ENCODE peak calls at places on chromosome 2, in five cellular contexts. Y is neural progenitor cell, Q is right atrium auricular region, X is heart right ventricle, W is spleen. P is an unnamed sample.

GRCh38 chr2:148979164-148979918 is 59.2 kb upstream of the LYPD6B start:
- DNase-seq in W (no peak), Y (no peak), X (no peak), Q (no peak), P (no peak)

GRCh38 chr2:12381543-12382323 is 335.0 kb upstream of the TRIB2 start:
- DNase-seq in Y (peak), Q (no peak), X (no peak), W (no peak), P (no peak)

GRCh38 chr2:162475661-162476060 is 131.7 kb downstream of the GCA start:
- DNase-seq in Y (peak), Q (no peak), W (no peak), X (no peak), P (no peak)

GRCh38 chr2:16171425-16171920 is 231.1 kb downstream of the MYCN start:
- DNase-seq in W (no peak), Y (no peak), Q (no peak), X (no peak), P (no peak)

GRCh38 chr2:80136338-80136737 is 168.2 kb downstream of the LRRTM1 start:
- DNase-seq in Q (no peak), W (no peak), X (no peak), Y (no peak), P (no peak)

GRCh38 chr2:70360661-70361316 is 58.9 kb upstream of the FAM136A start:
- DNase-seq in Q (no peak), Y (no peak), W (no peak), X (no peak), P (no peak)

GRCh38 chr2:139492301-139492700 is 712.1 kb upstream of the NXPH2 start:
- DNase-seq in Y (no peak), Q (no peak), X (no peak), W (no peak), P (no peak)

GRCh38 chr2:168212866-168213265 is 34.5 kb downstream of the STK39 start:
- DNase-seq in W (no peak), X (no peak), Q (no peak), Y (no peak), P (no peak)

GRCh38 chr2:62029910-62030309 is 124.4 kb downstream of the COMMD1 start:
- DNase-seq in X (no peak), Y (no peak), Q (no peak), W (no peak), P (no peak)

GRCh38 chr2:170314744-170315447 is 136.9 kb downstream of the MYO3B start:
- DNase-seq in Q (no peak), W (no peak), X (no peak), Y (no peak), P (no peak)

GRCh38 chr2:83342860-83343329 is 1116.2 kb downstream of the SUCLG1 start:
- DNase-seq in W (no peak), Y (no peak), Q (no peak), X (no peak), P (no peak)

GRCh38 chr2:181632733-181633401 is 24.0 kb downstream of the CERKL start:
- DNase-seq in X (no peak), Y (no peak), Q (no peak), W (no peak), P (no peak)

GRCh38 chr2:27730980-27731691 is 40.4 kb upstream of the MRPL33 start:
- DNase-seq in X (no peak), Q (no peak), Y (no peak), W (no peak), P (no peak)

GRCh38 chr2:223058952-223059716 is 7.1 kb downstream of the KCNE4 start:
- DNase-seq in W (no peak), Q (no peak), Y (no peak), X (no peak), P (no peak)

GRCh38 chr2:62968168-62968567 is 82.5 kb upstream of the OTX1 start:
- DNase-seq in X (no peak), W (no peak), Q (no peak), Y (no peak), P (no peak)

GRCh38 chr2:178796079-178796677 is 11.0 kb downstream of the TTN start:
- DNase-seq in Q (no peak), X (no peak), W (no peak), Y (no peak), P (no peak)

GRCh38 chr2:25567406-25567805 is 106.0 kb downstream of the DTNB start:
- DNase-seq in W (no peak), X (no peak), Q (no peak), Y (peak), P (no peak)

GRCh38 chr2:205684871-205685313 is 2.6 kb downstream of the NRP2 start:
- DNase-seq in Y (peak), Q (no peak), W (no peak), X (no peak), P (no peak)

GRCh38 chr2:12428324-12428723 is 288.4 kb upstream of the TRIB2 start:
- DNase-seq in Y (peak), Q (no peak), X (no peak), W (no peak), P (no peak)

GRCh38 chr2:235605306-235605998 is 111.6 kb downstream of the AGAP1 start:
- DNase-seq in W (no peak), Q (peak), X (peak), Y (peak), P (no peak)

GRCh38 chr2:83536489-83537020 is 922.5 kb downstream of the SUCLG1 start:
- DNase-seq in Q (no peak), Y (no peak), X (no peak), W (no peak), P (no peak)

GRCh38 chr2:85062565-85062964 is 70.6 kb upstream of the TCF7L1 start:
- DNase-seq in Y (no peak), X (no peak), Q (no peak), W (no peak), P (no peak)

GRCh38 chr2:111196435-111196834 is 75.7 kb downstream of the BCL2L11 start:
- DNase-seq in X (no peak), W (no peak), Q (no peak), Y (no peak), P (no peak)

GRCh38 chr2:112818094-112818902 is 18.3 kb downstream of the IL1B start:
- DNase-seq in Q (no peak), Y (no peak), W (no peak), X (peak), P (no peak)

GRCh38 chr2:152222975-152223638 is 47.5 kb upstream of the STAM2 start:
- DNase-seq in W (no peak), Y (peak), X (peak), Q (no peak), P (no peak)

GRCh38 chr2:179005976-179006375 is 44.0 kb downstream of the CCDC141 start:
- DNase-seq in Q (no peak), W (no peak), Y (no peak), X (no peak), P (no peak)

GRCh38 chr2:135152361-135152760 is 100.3 kb downstream of the RAB3GAP1 start:
- DNase-seq in W (no peak), Q (no peak), Y (no peak), X (no peak), P (no peak)

GRCh38 chr2:80246449-80247025 is 58.0 kb downstream of the LRRTM1 start:
- DNase-seq in Y (no peak), Q (no peak), X (no peak), W (no peak), P (no peak)

GRCh38 chr2:8212239-8212638 is 469.6 kb upstream of the ID2 start:
- DNase-seq in X (no peak), W (no peak), Y (no peak), Q (no peak), P (no peak)

GRCh38 chr2:43059183-43059897 is 167.1 kb downstream of the ZFP36L2 start:
- DNase-seq in W (peak), X (peak), Y (no peak), Q (peak), P (peak)

DNA sequence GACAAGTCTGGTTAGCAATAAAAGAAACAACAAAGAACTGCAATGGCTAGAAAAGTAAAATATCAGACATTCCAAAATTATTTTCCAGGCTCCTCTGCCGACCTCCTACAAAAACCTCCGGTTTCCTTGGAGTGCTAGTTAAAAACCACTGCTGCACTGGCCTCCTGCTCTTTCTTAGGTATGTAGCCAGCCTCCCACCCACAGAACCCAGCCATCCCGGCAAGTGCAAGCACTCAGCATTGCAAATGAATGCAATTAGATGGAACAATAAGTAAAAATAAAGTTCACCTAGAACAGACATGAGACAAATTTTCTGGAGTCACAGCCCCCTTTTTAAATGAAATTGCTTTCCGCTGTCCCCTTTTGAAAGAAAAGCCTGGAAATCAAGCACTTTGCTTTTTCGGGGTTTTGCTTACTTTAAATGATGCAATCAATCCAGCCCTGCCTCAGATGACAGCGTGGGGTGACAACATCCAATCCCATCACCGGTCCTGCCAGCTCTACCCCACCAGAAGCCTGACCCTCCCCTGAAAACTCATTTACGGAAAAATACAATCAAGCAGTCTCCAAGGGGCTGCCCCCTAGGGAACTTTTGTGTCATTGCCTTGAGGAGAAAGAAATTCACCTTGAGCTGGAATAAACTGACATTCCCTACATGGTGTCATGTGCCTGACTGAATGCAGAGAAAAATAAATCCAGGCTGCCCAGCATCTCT is 199.8 kb downstream of the EPHA4 start:
- DNase-seq in Y (peak), X (no peak), Q (no peak), W (no peak), P (no peak)
- TF ChIP-seq CTCF in Y (peak), X (no peak), Q (no peak), W (no peak), P (no peak)

GRCh38 chr2:217939629-217940245 is 63.1 kb downstream of the TNS1 start:
- DNase-seq in X (peak), W (peak), Y (no peak), Q (no peak), P (no peak)
- H3K27ac ChIP-seq in X (peak), W (peak), Y (no peak), Q (peak), P (no peak)

GRCh38 chr2:41568648-41569047 is 479.2 kb upstream of the PKDCC start:
- DNase-seq in Y (no peak), W (no peak), X (no peak), Q (no peak), P (no peak)

GRCh38 chr2:41576423-41576822 is 471.4 kb upstream of the PKDCC start:
- DNase-seq in X (no peak), Y (no peak), Q (no peak), W (no peak), P (no peak)

GRCh38 chr2:41572154-41572553 is 475.7 kb upstream of the PKDCC start:
- DNase-seq in X (no peak), Y (no peak), Q (no peak), W (no peak), P (no peak)
- TF ChIP-seq CTCF in X (no peak), Y (no peak), Q (no peak), W (no peak), P (no peak)

GRCh38 chr2:196979976-196980375 is 53.5 kb upstream of the PGAP1 start:
- DNase-seq in Q (no peak), W (no peak), Y (no peak), X (no peak), P (no peak)

GRCh38 chr2:196974970-196975369 is 48.5 kb upstream of the PGAP1 start:
- DNase-seq in X (no peak), Y (no peak), W (no peak), Q (no peak), P (no peak)

GRCh38 chr2:196971574-196972279 is 45.2 kb upstream of the PGAP1 start:
- DNase-seq in Y (peak), Q (no peak), X (no peak), W (no peak), P (no peak)

GRCh38 chr2:196980498-196980897 is 54.0 kb upstream of the PGAP1 start:
- DNase-seq in Y (no peak), X (no peak), Q (no peak), W (no peak), P (no peak)

DNA sequence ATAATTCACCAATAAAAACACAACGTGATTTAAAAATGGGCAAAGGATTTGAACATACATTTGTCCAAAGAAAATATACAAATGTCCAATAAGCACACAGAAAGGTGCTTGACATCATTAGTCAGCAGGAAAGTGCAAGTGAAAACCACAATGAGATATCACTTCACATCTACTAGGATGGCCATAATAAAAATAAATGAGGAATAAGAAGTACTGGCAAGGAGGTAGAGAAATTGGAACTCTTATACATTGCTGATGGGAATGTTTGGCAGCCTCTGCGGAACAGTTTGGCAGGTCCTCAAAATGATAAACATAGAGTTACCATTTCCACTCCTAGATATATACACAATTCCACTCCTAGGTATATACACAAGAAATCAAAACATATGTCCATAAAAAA is 51.0 kb upstream of the PGAP1 start:
- DNase-seq in W (no peak), Q (no peak), Y (no peak), X (no peak), P (no peak)
- H3K27ac ChIP-seq in W (no peak), Q (no peak), Y (no peak), X (no peak), P (no peak)

GRCh38 chr2:99154643-99155536 is at the start of the genes LIPT1 and TSGA10:
- DNase-seq in Q (peak), W (peak), X (peak), Y (peak), P (peak)
- TF ChIP-seq CTCF in Q (peak), W (no peak), X (peak), Y (peak), P (no peak)

GRCh38 chr2:64998658-64999061 is 9.5 kb downstream of the SLC1A4 start:
- DNase-seq in X (peak), W (no peak), Y (no peak), Q (no peak), P (no peak)
- H3K27ac ChIP-seq in X (peak), W (peak), Y (no peak), Q (peak), P (no peak)

GRCh38 chr2:46811379-46812310 is 104.0 kb downstream of the MCFD2 start:
- DNase-seq in Y (no peak), Q (no peak), W (peak), X (no peak), P (no peak)
- TF ChIP-seq CTCF in Y (no peak), Q (no peak), W (no peak), X (no peak), P (no peak)